ENCODE peak calls at places on chromosomes 4 and X, in ten cellular contexts. R is HCEC 1CT, N is skeletal muscle cell, Q is SJSA1, H is retinal pigment epithelial cell, O is SK-MEL-5, F is A172, P is fibroblast of the aortic adventitia, W is MV-4-11, J is GM04504. A is an unnamed sample.

GRCh38 chr4:78543424-78544238 is 7.9 kb upstream of the ANXA3 start:
- DNase-seq in R (no peak), N (no peak), Q (no peak), H (peak; percentile 39), O (peak; percentile 11), F (no peak), P (no peak), W (no peak), J (no peak), A (no peak)

GRCh38 chr4:41360214-41360910 is 103.6 kb downstream of the UCHL1 start:
- DNase-seq in R (peak; percentile 31), N (no peak), Q (peak; percentile 60), H (no peak), O (peak; percentile 61), F (no peak), P (peak; percentile 29), W (no peak), J (peak; percentile 35), A (peak; percentile 70)

GRCh38 chrX:23503835-23504539 is 163.3 kb upstream of the PRDX4 start:
- DNase-seq in R (peak; percentile 76), N (peak; percentile 80), Q (no peak), H (peak; percentile 78), O (no peak), F (peak; percentile 97), P (peak; percentile 63), W (no peak), J (peak; percentile 17), A (peak; percentile 96)

GRCh38 chrX:48278958-48279357 is 23.8 kb downstream of the SSX1 start:
- DNase-seq in R (no peak), N (no peak), Q (no peak), H (no peak), O (peak; percentile 37), F (peak; percentile 13), P (no peak), W (no peak), J (no peak), A (no peak)

GRCh38 chr4:89298160-89298559 is 9.4 kb downstream of the GPRIN3 start:
- DNase-seq in R (no peak), N (no peak), Q (no peak), H (no peak), O (no peak), F (no peak), P (no peak), W (no peak), J (no peak), A (no peak)

GRCh38 chr4:41734366-41734765 is 14.2 kb downstream of the PHOX2B start:
- DNase-seq in R (no peak), N (no peak), Q (no peak), H (no peak), O (peak; percentile 46), F (peak; percentile 16), P (no peak), W (no peak), J (no peak), A (peak; percentile 24)

GRCh38 chr4:147049940-147050852 is 104.5 kb upstream of the TTC29 start:
- DNase-seq in R (no peak), N (peak; percentile 30), Q (no peak), H (peak; percentile 18), O (no peak), F (peak; percentile 3), P (peak; percentile 92), W (no peak), J (no peak), A (no peak)

GRCh38 chrX:15873566-15873965 is 19.0 kb upstream of the AP1S2 start:
- DNase-seq in R (no peak), N (no peak), Q (no peak), H (peak; percentile 90), O (peak; percentile 88), F (no peak), P (no peak), W (no peak), J (no peak), A (no peak)

GRCh38 chrX:2761246-2761645 is 9.4 kb downstream of the XG start:
- DNase-seq in R (no peak), N (no peak), Q (no peak), H (no peak), O (no peak), F (no peak), P (no peak), W (no peak), J (no peak), A (no peak)

GRCh38 chr4:183999435-183999834 is 94.3 kb downstream of the STOX2 start:
- DNase-seq in R (no peak), N (no peak), Q (no peak), H (no peak), O (no peak), F (no peak), P (no peak), W (no peak), J (no peak), A (no peak)

GRCh38 chrX:39819921-39820849 is 277.6 kb downstream of the BCOR start:
- DNase-seq in R (no peak), N (no peak), Q (no peak), H (no peak), O (no peak), F (no peak), P (peak; percentile 44), W (no peak), J (no peak), A (no peak)

GRCh38 chr4:30716158-30716557 is 4.0 kb upstream of the PCDH7 start:
- DNase-seq in R (peak; percentile 47), N (no peak), Q (no peak), H (no peak), O (peak; percentile 67), F (peak; percentile 40), P (peak; percentile 66), W (peak; percentile 36), J (no peak), A (peak; percentile 70)

GRCh38 chr4:108172231-108172779 is 3.6 kb upstream of the LEF1 start:
- DNase-seq in R (no peak), N (no peak), Q (peak; percentile 83), H (no peak), O (no peak), F (no peak), P (no peak), W (no peak), J (no peak), A (no peak)

GRCh38 chr4:73864365-73864764 is 4.8 kb upstream of the CXCL1 start:
- DNase-seq in R (peak; percentile 17), N (no peak), Q (no peak), H (no peak), O (peak; percentile 59), F (no peak), P (no peak), W (no peak), J (no peak), A (peak; percentile 26)

GRCh38 chr4:22482250-22483127 is 33.4 kb downstream of the ADGRA3 start:
- DNase-seq in R (no peak), N (no peak), Q (no peak), H (no peak), O (peak; percentile 28), F (no peak), P (no peak), W (peak; percentile 20), J (no peak), A (no peak)

GRCh38 chrX:12137982-12138365 is 299 bp upstream of the FRMPD4 start:
- DNase-seq in R (no peak), N (no peak), Q (no peak), H (no peak), O (no peak), F (no peak), P (peak; percentile 12), W (no peak), J (no peak), A (no peak)

GRCh38 chrX:82677281-82677680 is 830.8 kb upstream of the POU3F4 start:
- DNase-seq in R (no peak), N (no peak), Q (no peak), H (no peak), O (no peak), F (peak; percentile 10), P (no peak), W (no peak), J (no peak), A (no peak)

GRCh38 chr4:183118585-183118984 is 19.5 kb downstream of the WWC2 start:
- DNase-seq in R (peak; percentile 83), N (peak; percentile 59), Q (peak; percentile 96), H (no peak), O (no peak), F (peak; percentile 93), P (peak; percentile 87), W (no peak), J (peak; percentile 87), A (peak; percentile 57)

GRCh38 chrX:150456466-150456865 is 93.3 kb downstream of the MAMLD1 start:
- DNase-seq in R (no peak), N (no peak), Q (peak; percentile 32), H (no peak), O (no peak), F (peak; percentile 24), P (no peak), W (no peak), J (no peak), A (no peak)

GRCh38 chr4:48194986-48195773 is 61.1 kb upstream of the TXK start:
- DNase-seq in R (peak; percentile 45), N (no peak), Q (no peak), H (no peak), O (no peak), F (peak; percentile 18), P (no peak), W (peak; percentile 72), J (peak; percentile 6), A (no peak)

GRCh38 chrX:42093756-42094155 is 170.4 kb upstream of the CASK start:
- DNase-seq in R (no peak), N (no peak), Q (peak; percentile 31), H (no peak), O (no peak), F (peak; percentile 11), P (peak; percentile 34), W (no peak), J (no peak), A (no peak)

GRCh38 chr4:131309628-131310027 is 1839.5 kb upstream of the PCDH10 start:
- DNase-seq in R (no peak), N (no peak), Q (no peak), H (no peak), O (no peak), F (no peak), P (no peak), W (no peak), J (no peak), A (no peak)

GRCh38 chr4:7423391-7423790 is 11.3 kb downstream of the PSAPL1 start:
- DNase-seq in R (no peak), N (no peak), Q (no peak), H (no peak), O (no peak), F (no peak), P (no peak), W (no peak), J (no peak), A (no peak)

GRCh38 chr4:48047896-48048295 is 31.3 kb downstream of the NIPAL1 start:
- DNase-seq in R (no peak), N (no peak), Q (no peak), H (no peak), O (no peak), F (no peak), P (peak; percentile 11), W (no peak), J (no peak), A (no peak)

GRCh38 chr4:99323761-99324160 is 2.6 kb upstream of the ADH1B start:
- DNase-seq in R (peak; percentile 15), N (peak; percentile 81), Q (no peak), H (no peak), O (no peak), F (no peak), P (peak; percentile 96), W (no peak), J (peak; percentile 73), A (no peak)

GRCh38 chr4:145069361-145069760 is 28.6 kb downstream of the ANAPC10 start:
- DNase-seq in R (peak; percentile 54), N (peak; percentile 39), Q (peak; percentile 26), H (peak; percentile 10), O (no peak), F (no peak), P (peak; percentile 32), W (no peak), J (no peak), A (peak; percentile 37)

GRCh38 chr4:4327652-4328121 is 37.6 kb downstream of the ZBTB49 start:
- DNase-seq in R (no peak), N (no peak), Q (no peak), H (no peak), O (peak; percentile 40), F (no peak), P (no peak), W (peak; percentile 4), J (no peak), A (no peak)

GRCh38 chr4:5836943-5837342 is 55.9 kb downstream of the CRMP1 start:
- DNase-seq in R (no peak), N (no peak), Q (no peak), H (no peak), O (no peak), F (no peak), P (no peak), W (no peak), J (no peak), A (no peak)